ENCODE peak calls at places on chromosomes 11 and 22, in nine cellular contexts. Y is endodermal cell, F is cardiac fibroblast, W is foreskin fibroblast, C is heart left ventricle, V is right atrium auricular region, E is dorsolateral prefrontal cortex, Q is stomach, Z is colonic mucosa. G is an unnamed sample.

GRCh38 chr11:18669629-18670162 is 28.9 kb upstream of the TMEM86A start:
- DNase-seq in Y (peak), F (no peak), W (no peak), C (no peak), V (no peak), E (no peak), Q (no peak), Z (no peak), G (no peak)

GRCh38 chr22:30422481-30423295 is 2.9 kb upstream of the MTFP1 start:
- DNase-seq in Y (peak), F (peak), W (peak), C (peak), V (peak), E (peak), Q (peak), Z (peak), G (peak)

GRCh38 chr11:17547051-17547577 is at the start of gene OTOG:
- DNase-seq in Y (peak), F (peak), W (no peak), C (no peak), V (no peak), E (no peak), Q (no peak), Z (no peak), G (no peak)

GRCh38 chr11:26227311-26227710 is 104.6 kb upstream of the ANO3 start:
- DNase-seq in Y (no peak), F (peak), W (peak), C (no peak), V (no peak), E (no peak), Q (no peak), Z (no peak), G (peak)

GRCh38 chr11:116691779-116692178 is 81.0 kb downstream of the BUD13 start:
- DNase-seq in Y (peak), F (peak), W (peak), C (no peak), V (peak), E (peak), Q (peak), Z (peak), G (no peak)

GRCh38 chr11:17748761-17749721 is 14.5 kb downstream of the KCNC1 start:
- DNase-seq in Y (no peak), F (no peak), W (no peak), C (no peak), V (no peak), E (no peak), Q (no peak), Z (no peak), G (no peak)

GRCh38 chr11:130612291-130612802 is 163.9 kb downstream of the ADAMTS15 start:
- DNase-seq in Y (no peak), F (peak), W (peak), C (no peak), V (no peak), E (no peak), Q (no peak), Z (no peak), G (no peak)

GRCh38 chr11:330694-331314 is 10.1 kb upstream of the IFITM3 start:
- DNase-seq in Y (peak), F (no peak), W (no peak), C (no peak), V (no peak), E (no peak), Q (peak), Z (peak), G (no peak)

GRCh38 chr11:76114238-76114637 is 92.1 kb downstream of the WNT11 start:
- DNase-seq in Y (no peak), F (no peak), W (no peak), C (no peak), V (no peak), E (no peak), Q (no peak), Z (no peak), G (no peak)

GRCh38 chr11:47328449-47329390 is 23.8 kb downstream of the MYBPC3 start:
- DNase-seq in Y (no peak), F (no peak), W (no peak), C (peak), V (no peak), E (no peak), Q (no peak), Z (no peak), G (no peak)

GRCh38 chr22:32281092-32281491 is 25.9 kb upstream of the SLC5A4 start:
- DNase-seq in Y (no peak), F (peak), W (peak), C (no peak), V (no peak), E (no peak), Q (no peak), Z (no peak), G (no peak)

GRCh38 chr11:32390712-32391111 is 44.6 kb downstream of the WT1 start:
- DNase-seq in Y (no peak), F (no peak), W (no peak), C (no peak), V (no peak), E (no peak), Q (no peak), Z (no peak), G (no peak)

GRCh38 chr22:17842386-17842785 is 68.1 kb upstream of the BID start:
- DNase-seq in Y (no peak), F (no peak), W (no peak), C (no peak), V (no peak), E (no peak), Q (peak), Z (no peak), G (no peak)

GRCh38 chr11:108253176-108253575 is 30.3 kb downstream of the ATM start:
- DNase-seq in Y (no peak), F (peak), W (peak), C (no peak), V (no peak), E (no peak), Q (no peak), Z (no peak), G (no peak)

GRCh38 chr11:124839051-124839971 is 25.9 kb upstream of the ROBO3 start:
- DNase-seq in Y (peak), F (no peak), W (no peak), C (no peak), V (no peak), E (no peak), Q (no peak), Z (no peak), G (no peak)

GRCh38 chr11:2932850-2933251 is 3.6 kb upstream of the PHLDA2 start:
- DNase-seq in Y (no peak), F (peak), W (peak), C (no peak), V (no peak), E (no peak), Q (no peak), Z (peak), G (no peak)

GRCh38 chr22:37896181-37896592 is 9.9 kb upstream of the MICALL1 start:
- DNase-seq in Y (peak), F (peak), W (no peak), C (peak), V (no peak), E (no peak), Q (peak), Z (peak), G (no peak)

GRCh38 chr11:68498313-68498712 is 37.8 kb downstream of the PPP6R3 start:
- DNase-seq in Y (no peak), F (no peak), W (no peak), C (peak), V (no peak), E (no peak), Q (peak), Z (no peak), G (no peak)

GRCh38 chr22:47307812-47308211 is 545.4 kb downstream of the TBC1D22A start:
- DNase-seq in Y (no peak), F (no peak), W (peak), C (peak), V (no peak), E (no peak), Q (no peak), Z (no peak), G (no peak)
- TF ChIP-seq CTCF in Y (no peak), F (no peak), W (no peak), C (no peak), V (no peak), E (no peak), Q (no peak), Z (no peak), G (no peak)

GRCh38 chr11:125941606-125942275 is 4.1 kb upstream of the VSIG10L2 start:
- DNase-seq in Y (peak), F (peak), W (peak), C (peak), V (peak), E (peak), Q (peak), Z (peak), G (no peak)

GRCh38 chr11:125942771-125943428 is 2.9 kb upstream of the VSIG10L2 start:
- DNase-seq in Y (no peak), F (no peak), W (no peak), C (no peak), V (peak), E (peak), Q (peak), Z (no peak), G (no peak)

GRCh38 chr11:125940145-125940544 is 5.7 kb upstream of the VSIG10L2 start:
- DNase-seq in Y (no peak), F (no peak), W (no peak), C (no peak), V (peak), E (no peak), Q (peak), Z (no peak), G (no peak)

GRCh38 chr11:125942276-125942611 is 3.6 kb upstream of the VSIG10L2 start:
- DNase-seq in Y (no peak), F (no peak), W (no peak), C (no peak), V (no peak), E (no peak), Q (no peak), Z (no peak), G (no peak)

GRCh38 chr11:125941241-125941605 is 4.6 kb upstream of the VSIG10L2 start:
- DNase-seq in Y (no peak), F (no peak), W (no peak), C (no peak), V (peak), E (peak), Q (peak), Z (no peak), G (no peak)
- H3K4me3 ChIP-seq in Y (no peak), F (no peak), W (no peak), C (no peak), V (no peak), E (no peak), Q (no peak), Z (no peak), G (no peak)

GRCh38 chr11:72084960-72085359 is 4.3 kb downstream of the LRRC51 start:
- DNase-seq in Y (no peak), F (no peak), W (no peak), C (no peak), V (no peak), E (no peak), Q (no peak), Z (no peak), G (no peak)

GRCh38 chr11:72083414-72083813 is 2.8 kb downstream of the LRRC51 start:
- DNase-seq in Y (no peak), F (no peak), W (no peak), C (no peak), V (no peak), E (no peak), Q (no peak), Z (no peak), G (no peak)

GRCh38 chr11:72085836-72086475 is 5.3 kb downstream of the LRRC51 start:
- DNase-seq in Y (no peak), F (no peak), W (no peak), C (no peak), V (no peak), E (no peak), Q (no peak), Z (no peak), G (no peak)

GRCh38 chr11:72081856-72082255 is 1.2 kb downstream of the LRRC51 start:
- DNase-seq in Y (no peak), F (no peak), W (no peak), C (no peak), V (no peak), E (no peak), Q (no peak), Z (no peak), G (no peak)

DNA sequence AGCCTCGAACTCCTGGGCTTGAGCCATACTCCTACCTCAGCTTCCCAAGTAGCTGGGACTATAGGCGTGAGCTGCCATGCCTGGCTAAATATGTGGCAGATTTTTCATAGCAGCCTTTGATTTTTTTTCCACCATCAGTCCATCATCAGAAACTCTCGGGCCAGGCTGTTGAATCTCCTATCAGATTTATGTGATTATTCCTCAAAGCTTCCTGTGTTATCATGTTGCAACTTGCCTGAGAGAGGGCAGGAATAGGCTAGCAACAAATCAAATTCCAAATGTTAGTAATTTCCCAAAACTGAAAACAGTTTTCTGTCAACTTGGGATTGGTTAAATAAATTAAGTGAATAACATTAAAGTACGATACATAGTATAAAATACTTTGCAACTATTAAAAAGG is 3.4 kb downstream of the LRRC51 start:
- DNase-seq in Y (no peak), F (no peak), W (no peak), C (no peak), V (no peak), E (no peak), Q (no peak), Z (no peak), G (no peak)
- TF ChIP-seq CTCF in Y (no peak), F (no peak), W (no peak), C (no peak), V (no peak), E (no peak), Q (no peak), Z (no peak), G (no peak)

GRCh38 chr11:64845125-64845735 is 777 bp upstream of the CDC42BPG start:
- DNase-seq in Y (no peak), F (no peak), W (no peak), C (no peak), V (no peak), E (no peak), Q (no peak), Z (no peak), G (no peak)
- H3K4me3 ChIP-seq in Y (peak), F (no peak), W (no peak), C (peak), V (peak), E (peak), Q (peak), Z (peak), G (no peak)

GRCh38 chr11:10514713-10515112 is 26.3 kb downstream of the RNF141 start:
- DNase-seq in Y (no peak), F (peak), W (peak), C (no peak), V (no peak), E (no peak), Q (no peak), Z (no peak), G (no peak)

GRCh38 chr11:10515418-10515817 is 25.6 kb downstream of the RNF141 start:
- DNase-seq in Y (no peak), F (no peak), W (no peak), C (no peak), V (no peak), E (no peak), Q (no peak), Z (no peak), G (no peak)

GRCh38 chr11:10518123-10518522 is 22.9 kb downstream of the RNF141 start:
- DNase-seq in Y (no peak), F (no peak), W (no peak), C (no peak), V (no peak), E (no peak), Q (no peak), Z (no peak), G (no peak)

GRCh38 chr11:10511046-10511711 is 29.8 kb downstream of the RNF141 start:
- DNase-seq in Y (peak), F (no peak), W (no peak), C (no peak), V (no peak), E (no peak), Q (no peak), Z (no peak), G (no peak)

GRCh38 chr11:10514210-10514609 is 26.8 kb downstream of the RNF141 start:
- DNase-seq in Y (no peak), F (peak), W (no peak), C (no peak), V (no peak), E (no peak), Q (no peak), Z (no peak), G (no peak)
- TF ChIP-seq CTCF in Y (peak), F (peak), W (no peak), C (no peak), V (peak), E (peak), Q (peak), Z (peak), G (peak)

GRCh38 chr11:128052912-128053641 is 534.3 kb downstream of the ETS1 start:
- DNase-seq in Y (no peak), F (peak), W (peak), C (no peak), V (no peak), E (no peak), Q (no peak), Z (no peak), G (peak)
- H3K4me3 ChIP-seq in Y (no peak), F (no peak), W (no peak), C (no peak), V (no peak), E (no peak), Q (no peak), Z (no peak), G (no peak)

G was measured in AG09309.